ENCODE peak calls at places on chromosome 6, in ten cellular contexts. One of them, this sample, is unnamed.

GRCh38 chr6:48917233-48917632 is 545.8 kb downstream of the MMUT start:
- DNase-seq in tibial artery: no peak
- DNase-seq in transverse colon: no peak
- DNase-seq in HFFc6: no peak
- DNase-seq in CD8-positive, alpha-beta T cell: no peak
- DNase-seq in omental fat pad: no peak
- DNase-seq in HL-60: no peak
- DNase-seq in cardiac muscle cell: no peak
- DNase-seq in fibroblast of mammary gland: no peak
- DNase-seq in epithelial cell of esophagus: no peak
- DNase-seq in this sample: no peak

GRCh38 chr6:51322505-51322904 is 503.8 kb downstream of the TFAP2B start:
- DNase-seq in tibial artery: no peak
- DNase-seq in transverse colon: no peak
- DNase-seq in HFFc6: no peak
- DNase-seq in CD8-positive, alpha-beta T cell: no peak
- DNase-seq in omental fat pad: no peak
- DNase-seq in HL-60: no peak
- DNase-seq in cardiac muscle cell: no peak
- DNase-seq in fibroblast of mammary gland: no peak
- DNase-seq in epithelial cell of esophagus: peak
- DNase-seq in this sample: no peak

GRCh38 chr6:170289971-170290305 is 940 bp downstream of the DLL1 start:
- DNase-seq in tibial artery: no peak
- DNase-seq in transverse colon: no peak
- DNase-seq in HFFc6: no peak
- DNase-seq in CD8-positive, alpha-beta T cell: no peak
- DNase-seq in omental fat pad: no peak
- DNase-seq in HL-60: no peak
- DNase-seq in cardiac muscle cell: no peak
- DNase-seq in fibroblast of mammary gland: no peak
- DNase-seq in epithelial cell of esophagus: peak
- DNase-seq in this sample: no peak

GRCh38 chr6:106553440-106553839 is 75.9 kb downstream of the RTN4IP1 start:
- DNase-seq in tibial artery: no peak
- DNase-seq in transverse colon: no peak
- DNase-seq in HFFc6: no peak
- DNase-seq in CD8-positive, alpha-beta T cell: no peak
- DNase-seq in omental fat pad: no peak
- DNase-seq in HL-60: no peak
- DNase-seq in cardiac muscle cell: no peak
- DNase-seq in fibroblast of mammary gland: no peak
- DNase-seq in epithelial cell of esophagus: peak
- DNase-seq in this sample: no peak

GRCh38 chr6:138287144-138287955 is 69.1 kb upstream of the PBOV1 start:
- DNase-seq in tibial artery: no peak
- DNase-seq in transverse colon: peak
- DNase-seq in HFFc6: peak
- DNase-seq in CD8-positive, alpha-beta T cell: peak
- DNase-seq in omental fat pad: no peak
- DNase-seq in HL-60: peak
- DNase-seq in cardiac muscle cell: peak
- DNase-seq in fibroblast of mammary gland: peak
- DNase-seq in epithelial cell of esophagus: peak
- DNase-seq in this sample: no peak

GRCh38 chr6:53615633-53616449 is 49.7 kb downstream of the KLHL31 start:
- DNase-seq in tibial artery: no peak
- DNase-seq in transverse colon: peak
- DNase-seq in HFFc6: peak
- DNase-seq in CD8-positive, alpha-beta T cell: no peak
- DNase-seq in omental fat pad: no peak
- DNase-seq in HL-60: no peak
- DNase-seq in cardiac muscle cell: no peak
- DNase-seq in fibroblast of mammary gland: peak
- DNase-seq in epithelial cell of esophagus: peak
- DNase-seq in this sample: no peak

GRCh38 chr6:63928613-63929012 is 293.0 kb downstream of the PHF3 start:
- DNase-seq in tibial artery: no peak
- DNase-seq in transverse colon: no peak
- DNase-seq in HFFc6: no peak
- DNase-seq in CD8-positive, alpha-beta T cell: no peak
- DNase-seq in omental fat pad: no peak
- DNase-seq in HL-60: no peak
- DNase-seq in cardiac muscle cell: no peak
- DNase-seq in fibroblast of mammary gland: no peak
- DNase-seq in epithelial cell of esophagus: no peak
- DNase-seq in this sample: no peak

GRCh38 chr6:7338031-7338430 is 25.0 kb upstream of the SSR1 start:
- DNase-seq in tibial artery: no peak
- DNase-seq in transverse colon: no peak
- DNase-seq in HFFc6: peak
- DNase-seq in CD8-positive, alpha-beta T cell: no peak
- DNase-seq in omental fat pad: no peak
- DNase-seq in HL-60: no peak
- DNase-seq in cardiac muscle cell: no peak
- DNase-seq in fibroblast of mammary gland: peak
- DNase-seq in epithelial cell of esophagus: no peak
- DNase-seq in this sample: no peak

GRCh38 chr6:5270093-5270680 is 8.9 kb downstream of the FARS2 start:
- DNase-seq in tibial artery: no peak
- DNase-seq in transverse colon: no peak
- DNase-seq in HFFc6: no peak
- DNase-seq in CD8-positive, alpha-beta T cell: no peak
- DNase-seq in omental fat pad: no peak
- DNase-seq in HL-60: no peak
- DNase-seq in cardiac muscle cell: peak
- DNase-seq in fibroblast of mammary gland: no peak
- DNase-seq in epithelial cell of esophagus: no peak
- DNase-seq in this sample: no peak

GRCh38 chr6:5260661-5261544 is at the start of the genes FARS2 and LYRM4:
- DNase-seq in tibial artery: peak
- DNase-seq in transverse colon: peak
- DNase-seq in HFFc6: peak
- DNase-seq in CD8-positive, alpha-beta T cell: peak
- DNase-seq in omental fat pad: peak
- DNase-seq in HL-60: peak
- DNase-seq in cardiac muscle cell: peak
- DNase-seq in fibroblast of mammary gland: peak
- DNase-seq in epithelial cell of esophagus: peak
- DNase-seq in this sample: peak

GRCh38 chr6:5271926-5272325 is 10.6 kb downstream of the FARS2 start:
- DNase-seq in tibial artery: no peak
- DNase-seq in transverse colon: no peak
- DNase-seq in HFFc6: no peak
- DNase-seq in CD8-positive, alpha-beta T cell: no peak
- DNase-seq in omental fat pad: no peak
- DNase-seq in HL-60: no peak
- DNase-seq in cardiac muscle cell: no peak
- DNase-seq in fibroblast of mammary gland: no peak
- DNase-seq in epithelial cell of esophagus: peak
- DNase-seq in this sample: no peak

GRCh38 chr6:5261545-5262109 is 314 bp downstream of the FARS2 start:
- DNase-seq in tibial artery: no peak
- DNase-seq in transverse colon: no peak
- DNase-seq in HFFc6: no peak
- DNase-seq in CD8-positive, alpha-beta T cell: no peak
- DNase-seq in omental fat pad: no peak
- DNase-seq in HL-60: no peak
- DNase-seq in cardiac muscle cell: no peak
- DNase-seq in fibroblast of mammary gland: no peak
- DNase-seq in epithelial cell of esophagus: no peak
- DNase-seq in this sample: no peak

GRCh38 chr6:5266423-5266822 is 5.1 kb downstream of the FARS2 start:
- DNase-seq in tibial artery: no peak
- DNase-seq in transverse colon: no peak
- DNase-seq in HFFc6: no peak
- DNase-seq in CD8-positive, alpha-beta T cell: no peak
- DNase-seq in omental fat pad: no peak
- DNase-seq in HL-60: no peak
- DNase-seq in cardiac muscle cell: no peak
- DNase-seq in fibroblast of mammary gland: no peak
- DNase-seq in epithelial cell of esophagus: no peak
- DNase-seq in this sample: no peak
- TF ChIP-seq CTCF in tibial artery: no peak
- TF ChIP-seq CTCF in transverse colon: no peak
- TF ChIP-seq CTCF in HFFc6: no peak
- TF ChIP-seq CTCF in CD8-positive, alpha-beta T cell: no peak
- TF ChIP-seq CTCF in omental fat pad: no peak
- TF ChIP-seq CTCF in HL-60: no peak
- TF ChIP-seq CTCF in cardiac muscle cell: no peak
- TF ChIP-seq CTCF in fibroblast of mammary gland: no peak
- TF ChIP-seq CTCF in epithelial cell of esophagus: no peak
- TF ChIP-seq CTCF in this sample: no peak

DNA sequence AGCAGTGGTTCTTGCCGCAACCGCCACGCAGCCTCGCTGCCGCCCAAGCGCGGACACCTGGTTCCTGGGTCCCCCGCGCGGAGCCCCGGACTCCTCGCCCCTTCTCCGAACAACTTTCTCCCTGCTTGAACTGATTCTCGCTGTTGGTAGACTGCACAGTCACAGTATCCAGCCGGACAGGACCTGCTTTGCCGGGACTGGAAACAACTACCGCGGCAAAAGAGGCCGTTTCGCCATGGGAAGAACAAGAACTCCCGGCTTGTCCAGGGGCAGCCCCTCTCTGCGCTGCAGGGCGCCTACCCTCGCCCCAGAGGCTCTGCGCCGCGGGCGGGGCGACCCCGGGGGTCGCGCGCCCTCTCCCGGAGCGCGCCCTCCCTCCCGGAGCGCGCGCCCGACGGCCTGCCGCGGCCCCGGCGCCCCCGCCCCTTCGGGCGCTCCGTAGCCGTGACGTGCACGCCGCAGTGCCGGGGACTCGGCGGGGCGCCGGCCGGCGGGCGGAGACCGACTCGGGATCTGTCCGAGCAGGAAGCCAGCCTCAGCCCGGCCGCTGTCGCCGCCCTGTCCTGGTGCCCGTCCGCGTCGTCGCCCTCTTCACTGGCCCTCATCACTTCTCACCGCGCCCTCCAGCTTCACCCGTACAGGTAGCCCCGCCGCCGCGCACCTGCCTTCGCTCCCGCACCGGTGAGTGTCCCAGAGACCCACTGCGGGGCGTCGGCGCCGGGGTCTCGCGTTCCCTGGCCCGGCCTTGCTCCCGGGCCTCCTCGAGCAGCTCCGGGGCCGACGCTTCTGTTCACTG is at the start of gene MYO6:
- DNase-seq in tibial artery: peak
- DNase-seq in transverse colon: peak
- DNase-seq in HFFc6: peak
- DNase-seq in CD8-positive, alpha-beta T cell: peak
- DNase-seq in omental fat pad: no peak
- DNase-seq in HL-60: no peak
- DNase-seq in cardiac muscle cell: peak
- DNase-seq in fibroblast of mammary gland: peak
- DNase-seq in epithelial cell of esophagus: peak
- DNase-seq in this sample: peak
- TF ChIP-seq CTCF in tibial artery: no peak
- TF ChIP-seq CTCF in transverse colon: no peak
- TF ChIP-seq CTCF in HFFc6: no peak
- TF ChIP-seq CTCF in CD8-positive, alpha-beta T cell: no peak
- TF ChIP-seq CTCF in omental fat pad: no peak
- TF ChIP-seq CTCF in HL-60: no peak
- TF ChIP-seq CTCF in cardiac muscle cell: no peak
- TF ChIP-seq CTCF in fibroblast of mammary gland: no peak
- TF ChIP-seq CTCF in epithelial cell of esophagus: no peak
- TF ChIP-seq CTCF in this sample: no peak

GRCh38 chr6:141167945-141168344 is 964.8 kb upstream of the GJE1 start:
- DNase-seq in tibial artery: no peak
- DNase-seq in transverse colon: no peak
- DNase-seq in HFFc6: no peak
- DNase-seq in CD8-positive, alpha-beta T cell: no peak
- DNase-seq in omental fat pad: no peak
- DNase-seq in HL-60: no peak
- DNase-seq in cardiac muscle cell: no peak
- DNase-seq in fibroblast of mammary gland: no peak
- DNase-seq in epithelial cell of esophagus: no peak
- DNase-seq in this sample: no peak

GRCh38 chr6:141165012-141165411 is 967.7 kb upstream of the GJE1 start:
- DNase-seq in tibial artery: no peak
- DNase-seq in transverse colon: no peak
- DNase-seq in HFFc6: no peak
- DNase-seq in CD8-positive, alpha-beta T cell: no peak
- DNase-seq in omental fat pad: no peak
- DNase-seq in HL-60: no peak
- DNase-seq in cardiac muscle cell: no peak
- DNase-seq in fibroblast of mammary gland: no peak
- DNase-seq in epithelial cell of esophagus: no peak
- DNase-seq in this sample: no peak

GRCh38 chr6:141164042-141164748 is 968.5 kb upstream of the GJE1 start:
- DNase-seq in tibial artery: no peak
- DNase-seq in transverse colon: no peak
- DNase-seq in HFFc6: no peak
- DNase-seq in CD8-positive, alpha-beta T cell: no peak
- DNase-seq in omental fat pad: no peak
- DNase-seq in HL-60: no peak
- DNase-seq in cardiac muscle cell: no peak
- DNase-seq in fibroblast of mammary gland: no peak
- DNase-seq in epithelial cell of esophagus: peak
- DNase-seq in this sample: no peak

GRCh38 chr6:141173529-141173928 is 959.2 kb upstream of the GJE1 start:
- DNase-seq in tibial artery: no peak
- DNase-seq in transverse colon: no peak
- DNase-seq in HFFc6: no peak
- DNase-seq in CD8-positive, alpha-beta T cell: no peak
- DNase-seq in omental fat pad: no peak
- DNase-seq in HL-60: no peak
- DNase-seq in cardiac muscle cell: no peak
- DNase-seq in fibroblast of mammary gland: no peak
- DNase-seq in epithelial cell of esophagus: no peak
- DNase-seq in this sample: no peak

DNA sequence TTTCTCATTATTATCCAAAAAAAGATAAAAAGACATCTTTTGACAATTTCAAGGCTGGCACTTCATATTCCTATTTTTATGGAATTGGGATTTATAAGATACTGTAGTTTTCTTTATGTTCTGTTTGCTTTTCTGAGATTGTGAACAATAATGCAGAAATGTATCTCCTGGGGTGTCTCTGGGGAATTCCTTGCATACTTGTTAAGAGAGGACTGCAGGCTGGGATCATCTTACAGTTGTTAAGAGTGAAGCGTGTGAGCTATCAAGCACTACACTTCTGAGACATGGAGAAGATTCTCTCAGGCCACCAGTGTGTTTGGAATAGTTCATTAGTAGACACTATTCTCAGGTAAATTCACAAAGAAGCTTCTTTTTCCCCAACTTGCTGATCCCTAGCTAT is 963.3 kb upstream of the GJE1 start:
- DNase-seq in tibial artery: no peak
- DNase-seq in transverse colon: no peak
- DNase-seq in HFFc6: peak
- DNase-seq in CD8-positive, alpha-beta T cell: no peak
- DNase-seq in omental fat pad: no peak
- DNase-seq in HL-60: no peak
- DNase-seq in cardiac muscle cell: peak
- DNase-seq in fibroblast of mammary gland: peak
- DNase-seq in epithelial cell of esophagus: no peak
- DNase-seq in this sample: no peak
- TF ChIP-seq CTCF in tibial artery: no peak
- TF ChIP-seq CTCF in transverse colon: no peak
- TF ChIP-seq CTCF in HFFc6: no peak
- TF ChIP-seq CTCF in CD8-positive, alpha-beta T cell: no peak
- TF ChIP-seq CTCF in omental fat pad: no peak
- TF ChIP-seq CTCF in HL-60: no peak
- TF ChIP-seq CTCF in cardiac muscle cell: no peak
- TF ChIP-seq CTCF in fibroblast of mammary gland: no peak
- TF ChIP-seq CTCF in epithelial cell of esophagus: no peak
- TF ChIP-seq CTCF in this sample: no peak

DNA sequence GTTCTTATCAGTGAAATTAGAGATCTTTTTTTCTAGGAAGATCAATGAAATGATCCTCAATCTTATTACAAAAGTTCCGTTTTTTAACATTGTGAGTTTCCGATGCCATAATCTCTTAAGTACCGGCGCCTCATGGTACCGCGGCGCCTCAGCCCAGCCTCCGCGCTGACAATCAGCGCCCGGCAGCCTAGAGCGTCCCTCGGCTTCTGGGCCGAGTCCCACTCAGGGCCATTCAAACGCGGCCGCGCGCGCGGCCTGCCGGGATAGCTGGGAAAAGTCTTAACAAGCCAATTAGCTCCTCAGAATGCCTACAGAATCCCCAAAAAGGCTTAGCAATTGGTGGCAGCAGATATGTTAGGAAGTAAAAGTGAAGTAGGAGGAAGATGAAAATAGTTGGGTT is 204.8 kb downstream of the ADGB start:
- DNase-seq in tibial artery: no peak
- DNase-seq in transverse colon: no peak
- DNase-seq in HFFc6: no peak
- DNase-seq in CD8-positive, alpha-beta T cell: no peak
- DNase-seq in omental fat pad: no peak
- DNase-seq in HL-60: no peak
- DNase-seq in cardiac muscle cell: no peak
- DNase-seq in fibroblast of mammary gland: no peak
- DNase-seq in epithelial cell of esophagus: no peak
- DNase-seq in this sample: no peak
- TF ChIP-seq CTCF in tibial artery: no peak
- TF ChIP-seq CTCF in transverse colon: no peak
- TF ChIP-seq CTCF in HFFc6: no peak
- TF ChIP-seq CTCF in CD8-positive, alpha-beta T cell: no peak
- TF ChIP-seq CTCF in omental fat pad: no peak
- TF ChIP-seq CTCF in HL-60: no peak
- TF ChIP-seq CTCF in cardiac muscle cell: no peak
- TF ChIP-seq CTCF in fibroblast of mammary gland: no peak
- TF ChIP-seq CTCF in epithelial cell of esophagus: no peak
- TF ChIP-seq CTCF in this sample: no peak

This sample was measured in D721Med.